ENCODE peak calls at places on chromosomes 16 and 17, in seven cellular contexts. P is H9, K is mesendoderm, M is mesenchymal stem cell, C is IMR-90, A is H1, W is trophoblast cell. B is an unnamed sample.

GRCh38 chr16:31273676-31274075 is 13.9 kb downstream of the ITGAM start:
- DNase-seq in P (peak), M (no peak), C (no peak), W (no peak), K (no peak), A (no peak), B (no peak)

GRCh38 chr16:87584271-87584670 is 18.0 kb upstream of the JPH3 start:
- DNase-seq in W (no peak), M (peak), A (no peak), P (no peak), K (no peak), C (peak), B (no peak)

GRCh38 chr16:11417487-11417886 is 72.2 kb downstream of the RMI2 start:
- DNase-seq in A (no peak), C (no peak), W (no peak), P (no peak), K (no peak), M (no peak), B (no peak)

GRCh38 chr17:49775546-49776260 is 11.8 kb upstream of the FAM117A start:
- DNase-seq in K (peak), W (no peak), C (no peak), M (no peak), A (no peak), P (no peak), B (no peak)

GRCh38 chr17:82876149-82876548 is 36.3 kb upstream of the ZNF750 start:
- DNase-seq in P (no peak), A (no peak), K (peak), C (peak), W (peak), M (peak), B (no peak)

GRCh38 chr16:78571880-78572279 is 472.4 kb downstream of the WWOX start:
- DNase-seq in A (no peak), P (no peak), K (peak), M (peak), W (peak), C (no peak), B (no peak)

GRCh38 chr16:30958164-30959083 is 870 bp downstream of the SETD1A start:
- DNase-seq in M (peak), K (peak), C (peak), W (peak), P (peak), A (no peak), B (peak)

GRCh38 chr17:10151667-10152496 is 46.5 kb downstream of the GAS7 start:
- DNase-seq in M (no peak), P (no peak), W (peak), K (peak), C (no peak), A (no peak), B (no peak)

GRCh38 chr17:66373944-66374817 is 71.8 kb downstream of the PRKCA start:
- DNase-seq in K (peak), C (no peak), M (peak), A (no peak), W (no peak), P (no peak), B (no peak)

GRCh38 chr16:68737046-68737729 is at the start of gene CDH1:
- DNase-seq in P (peak), K (peak), W (peak), C (no peak), A (peak), M (no peak), B (no peak)

GRCh38 chr17:41428591-41429326 is 4.4 kb upstream of the KRT37 start:
- DNase-seq in A (no peak), C (no peak), M (peak), W (no peak), P (no peak), K (no peak), B (no peak)

GRCh38 chr17:74480290-74480689 is 13.9 kb downstream of the CD300A start:
- DNase-seq in M (no peak), P (no peak), W (no peak), C (no peak), K (no peak), A (no peak), B (no peak)

GRCh38 chr17:16282522-16282921 is 65.5 kb downstream of the PIGL start:
- DNase-seq in P (no peak), C (peak), A (no peak), W (peak), M (peak), K (peak), B (no peak)

GRCh38 chr16:79580465-79581200 is 19.9 kb downstream of the MAF start:
- DNase-seq in M (no peak), A (no peak), C (no peak), P (no peak), W (peak), K (no peak), B (no peak)

GRCh38 chr16:81798311-81799137 is 19.4 kb downstream of the PLCG2 start:
- DNase-seq in W (no peak), K (no peak), M (no peak), C (no peak), P (no peak), A (no peak), B (no peak)

GRCh38 chr16:70453891-70454220 is 539 bp upstream of the FCSK start:
- DNase-seq in K (peak), A (no peak), W (no peak), M (no peak), C (no peak), P (no peak), B (peak)

GRCh38 chr17:82414548-82415281 is 3.4 kb upstream of the HEXD start:
- DNase-seq in C (peak), K (peak), A (peak), W (peak), P (peak), M (peak), B (peak)

GRCh38 chr17:10118788-10119130 is 79.6 kb downstream of the GAS7 start:
- DNase-seq in W (no peak), P (no peak), M (no peak), A (no peak), K (no peak), C (no peak), B (no peak)

GRCh38 chr17:63780507-63780906 is 6.5 kb downstream of the DDX42 start:
- DNase-seq in M (peak), K (no peak), A (no peak), C (peak), P (no peak), W (no peak), B (no peak)

GRCh38 chr17:59743842-59744241 is 36.4 kb downstream of the VMP1 start:
- DNase-seq in W (no peak), A (no peak), P (no peak), K (no peak), M (no peak), C (no peak), B (no peak)

GRCh38 chr16:53541326-53541725 is 38.3 kb upstream of the AKTIP start:
- DNase-seq in W (no peak), P (no peak), C (peak), M (no peak), K (no peak), A (no peak), B (no peak)

GRCh38 chr17:41418116-41418860 is 6.1 kb downstream of the KRT37 start:
- DNase-seq in A (no peak), M (no peak), W (no peak), K (no peak), P (no peak), C (no peak), B (no peak)

GRCh38 chr17:20989991-20990855 is 52.6 kb downstream of the USP22 start:
- DNase-seq in W (no peak), M (no peak), P (no peak), K (no peak), A (no peak), C (no peak), B (no peak)

GRCh38 chr16:17362946-17363345 is 107.8 kb downstream of the XYLT1 start:
- DNase-seq in C (peak), A (no peak), W (no peak), P (no peak), M (no peak), K (no peak), B (no peak)

GRCh38 chr17:48755346-48755745 is 26.8 kb upstream of the HOXB13 start:
- DNase-seq in C (no peak), P (no peak), K (no peak), M (no peak), W (no peak), A (no peak), B (no peak)
- H3K4ac ChIP-seq in C (no peak), P (no peak), K (no peak), M (no peak), W (no peak), A (no peak), B (no peak)

DNA sequence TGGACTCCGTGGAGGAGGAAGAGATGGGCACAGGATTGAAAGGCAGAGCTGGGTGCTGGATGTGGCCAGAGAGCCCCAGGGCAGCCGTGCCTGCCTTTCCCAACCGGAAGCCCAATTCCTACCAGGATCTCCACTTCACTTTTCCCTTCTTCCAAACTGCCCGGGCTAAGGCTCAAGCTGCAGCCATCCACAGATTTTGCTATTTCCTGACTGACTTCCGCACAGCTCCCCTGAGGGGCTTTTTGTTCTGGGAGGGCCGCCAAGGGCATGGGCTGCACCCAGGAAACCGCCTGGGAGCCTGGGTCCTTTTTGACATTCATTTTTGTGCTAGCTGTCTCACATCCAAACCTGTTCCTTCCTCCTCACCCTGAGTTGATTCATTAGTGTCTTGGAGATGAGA is 4.2 kb downstream of the SHISA6 start:
- DNase-seq in P (no peak), C (no peak), K (no peak), A (no peak), M (no peak), W (no peak), B (no peak)
- H3K4ac ChIP-seq in P (no peak), C (no peak), K (no peak), A (no peak), M (no peak), W (no peak), B (no peak)

GRCh38 chr16:3984111-3985060 is 103.9 kb upstream of the CREBBP start:
- DNase-seq in C (no peak), M (no peak), W (no peak), K (no peak), P (no peak), A (no peak), B (no peak)
- H3K4ac ChIP-seq in C (no peak), M (no peak), W (no peak), K (no peak), P (no peak), A (no peak), B (no peak)

GRCh38 chr17:8189041-8189710 is 804 bp downstream of the BORCS6 start:
- DNase-seq in W (peak), K (no peak), A (no peak), M (peak), C (no peak), P (no peak), B (no peak)
- H3K4ac ChIP-seq in W (peak), K (no peak), A (no peak), M (peak), C (peak), P (no peak), B (peak)

DNA sequence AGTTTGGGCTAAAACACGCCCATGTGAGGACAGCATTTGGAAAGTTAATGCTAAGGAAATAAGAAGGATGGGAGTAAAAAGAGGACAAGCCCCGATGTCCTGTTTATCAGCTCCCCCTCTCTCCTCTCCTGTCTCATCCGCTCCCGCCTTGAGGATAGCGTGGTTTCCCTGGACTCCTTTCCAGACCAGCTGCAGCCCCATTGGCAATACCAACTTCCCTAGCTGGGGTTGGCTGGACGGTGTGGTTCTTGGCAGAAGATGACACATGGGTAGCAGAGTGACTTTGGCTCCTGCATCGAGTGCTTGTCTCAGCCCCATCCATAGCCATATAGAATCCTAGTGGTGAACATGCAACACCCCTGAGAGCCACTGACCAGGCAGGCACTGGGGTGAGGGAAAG is 185.9 kb downstream of the CCDC182 start:
- DNase-seq in P (no peak), A (no peak), C (no peak), W (no peak), K (no peak), M (no peak), B (no peak)
- H3K4ac ChIP-seq in P (no peak), A (no peak), C (no peak), W (no peak), K (no peak), M (peak), B (no peak)

GRCh38 chr17:44205962-44206824 is 6.5 kb upstream of the ATXN7L3 start:
- DNase-seq in M (no peak), K (peak), P (no peak), W (no peak), C (no peak), A (no peak), B (no peak)

GRCh38 chr17:44204453-44204882 is 4.8 kb upstream of the ATXN7L3 start:
- DNase-seq in P (no peak), K (no peak), W (no peak), A (no peak), C (peak), M (peak), B (no peak)

GRCh38 chr17:44207319-44207718 is 7.6 kb upstream of the ATXN7L3 start:
- DNase-seq in P (no peak), M (no peak), W (no peak), A (no peak), C (no peak), K (no peak), B (no peak)

GRCh38 chr17:44203731-44204452 is 4.2 kb upstream of the ATXN7L3 start:
- DNase-seq in W (peak), C (peak), M (peak), K (peak), A (no peak), P (peak), B (peak)

DNA sequence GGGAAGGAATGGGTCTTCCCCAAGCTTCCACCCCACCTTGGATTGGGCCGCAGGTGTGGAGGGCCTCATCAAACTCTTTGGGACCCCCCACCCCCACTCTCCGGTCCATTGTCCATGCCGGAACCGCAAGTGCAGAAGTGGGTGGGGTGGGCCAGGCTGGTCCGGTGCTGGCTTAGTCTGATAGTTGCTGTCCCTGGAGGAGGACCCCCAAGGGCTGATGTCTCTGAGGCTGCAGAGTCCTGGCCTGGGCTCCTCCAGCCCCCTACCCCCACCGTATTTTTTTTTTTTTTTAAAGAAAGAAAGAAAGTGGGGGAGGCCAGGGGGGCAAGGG is 7.1 kb upstream of the ATXN7L3 start:
- DNase-seq in K (no peak), A (no peak), C (no peak), M (no peak), W (no peak), P (no peak), B (no peak)
- H3K4ac ChIP-seq in K (no peak), A (no peak), C (no peak), M (no peak), W (no peak), P (no peak), B (no peak)

DNA sequence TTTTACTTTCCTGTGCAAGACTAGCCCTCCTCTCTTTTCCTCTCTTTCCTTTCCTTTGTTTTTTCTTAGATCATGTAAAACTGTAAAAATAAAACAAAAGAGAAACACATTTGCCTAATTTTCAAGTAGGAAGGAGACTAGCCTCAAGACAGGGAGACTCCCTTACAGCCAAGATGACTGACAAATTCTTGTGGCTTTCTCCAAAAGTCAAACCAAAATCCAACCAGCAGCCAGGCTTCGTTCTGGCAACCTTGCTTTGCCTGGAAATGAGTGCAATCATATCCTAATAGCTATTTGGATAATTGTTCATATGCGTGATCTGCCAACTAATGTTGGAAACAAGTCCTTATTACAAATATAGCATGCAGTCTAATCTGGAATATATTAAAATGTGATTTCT is 868.9 kb upstream of the SOX9 start:
- DNase-seq in W (no peak), P (no peak), C (no peak), M (no peak), K (no peak), A (no peak), B (no peak)
- H3K4ac ChIP-seq in W (no peak), P (no peak), C (no peak), M (no peak), K (no peak), A (no peak), B (no peak)

DNA sequence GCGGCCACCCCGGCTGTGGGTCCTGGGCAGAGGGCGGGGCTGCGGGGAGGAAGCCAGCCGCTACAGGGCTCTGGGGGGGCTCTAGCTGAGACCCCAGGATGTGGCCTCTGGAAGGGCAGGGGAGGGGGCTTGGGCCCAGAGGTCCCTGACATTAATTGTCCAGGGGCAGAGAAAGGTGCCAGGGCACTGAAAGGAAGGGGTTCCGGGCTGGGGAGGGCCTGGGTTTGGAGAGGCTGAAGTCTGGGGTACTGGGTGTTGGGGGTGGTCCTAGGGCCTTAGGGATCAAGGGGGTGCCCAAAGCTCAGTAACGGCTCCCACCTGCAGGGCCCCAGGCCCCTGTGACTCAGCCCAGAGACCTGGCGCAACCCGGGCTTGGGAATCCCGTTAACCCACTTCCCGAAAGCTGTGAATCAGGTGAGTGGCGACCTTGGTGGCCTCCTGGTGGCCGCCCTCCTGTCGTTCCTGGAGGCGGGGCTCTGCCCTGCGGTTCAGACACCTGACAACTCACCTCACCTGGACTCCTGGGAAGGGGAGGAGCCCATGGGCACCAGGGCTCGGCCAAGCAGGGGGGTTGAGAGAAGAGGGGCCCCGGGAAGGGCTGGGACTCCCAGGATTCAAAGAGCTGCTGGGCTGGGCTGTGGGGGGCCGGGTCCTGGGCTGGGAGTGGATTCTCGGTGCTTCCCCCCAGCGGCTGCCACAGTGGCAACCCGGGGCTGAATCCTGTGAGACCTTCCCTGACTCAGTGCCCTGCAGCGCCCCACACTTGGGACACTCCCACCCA is 465 bp upstream of the PRSS22 start:
- DNase-seq in M (no peak), A (no peak), P (peak), K (peak), W (peak), C (no peak), B (no peak)
- H3K4ac ChIP-seq in M (no peak), A (no peak), P (no peak), K (no peak), W (no peak), C (no peak), B (no peak)

B was measured in neuronal stem cell.